ENCODE peak calls at places on chromosomes 3 and 15, in eight cellular contexts. One of them, this sample, is unnamed.

GRCh38 chr3:152474585-152474984 is 205.9 kb downstream of the MBNL1 start:
- DNase-seq in stimulated activated CD4-positive, alpha-beta T cell treated with anti-CD3 and anti-CD28 coated beads, Interleukin-4, amount 100 ng/mL, for 4 hours: no peak
- DNase-seq in stimulated activated CD8-positive, alpha-beta memory T cell treated with anti-CD3 and anti-CD28 coated beads, Interleukin-7, amount 100 ng/mL, for 1 hour: no peak
- DNase-seq in dermis microvascular lymphatic vessel endothelial cell: no peak
- DNase-seq in NAMALWA: peak; percentile 78
- DNase-seq in ELR: peak; percentile 68
- DNase-seq in cardiac septum: no peak
- DNase-seq in T-helper 1 cell: no peak
- DNase-seq in this sample: peak; percentile 46

GRCh38 chr3:77052733-77053680 is 13.1 kb downstream of the ROBO2 start:
- DNase-seq in stimulated activated CD4-positive, alpha-beta T cell treated with anti-CD3 and anti-CD28 coated beads, Interleukin-4, amount 100 ng/mL, for 4 hours: no peak
- DNase-seq in stimulated activated CD8-positive, alpha-beta memory T cell treated with anti-CD3 and anti-CD28 coated beads, Interleukin-7, amount 100 ng/mL, for 1 hour: no peak
- DNase-seq in dermis microvascular lymphatic vessel endothelial cell: no peak
- DNase-seq in NAMALWA: no peak
- DNase-seq in ELR: no peak
- DNase-seq in cardiac septum: no peak
- DNase-seq in T-helper 1 cell: no peak
- DNase-seq in this sample: no peak

GRCh38 chr3:149501524-149501923 is 27.0 kb downstream of the TM4SF4 start:
- DNase-seq in stimulated activated CD4-positive, alpha-beta T cell treated with anti-CD3 and anti-CD28 coated beads, Interleukin-4, amount 100 ng/mL, for 4 hours: no peak
- DNase-seq in stimulated activated CD8-positive, alpha-beta memory T cell treated with anti-CD3 and anti-CD28 coated beads, Interleukin-7, amount 100 ng/mL, for 1 hour: no peak
- DNase-seq in dermis microvascular lymphatic vessel endothelial cell: no peak
- DNase-seq in NAMALWA: no peak
- DNase-seq in ELR: peak; percentile 63
- DNase-seq in cardiac septum: no peak
- DNase-seq in T-helper 1 cell: no peak
- DNase-seq in this sample: peak; percentile 93

GRCh38 chr15:72318408-72318942 is 1.5 kb downstream of the CELF6 start:
- DNase-seq in stimulated activated CD4-positive, alpha-beta T cell treated with anti-CD3 and anti-CD28 coated beads, Interleukin-4, amount 100 ng/mL, for 4 hours: no peak
- DNase-seq in stimulated activated CD8-positive, alpha-beta memory T cell treated with anti-CD3 and anti-CD28 coated beads, Interleukin-7, amount 100 ng/mL, for 1 hour: no peak
- DNase-seq in dermis microvascular lymphatic vessel endothelial cell: no peak
- DNase-seq in NAMALWA: no peak
- DNase-seq in ELR: peak; percentile 14
- DNase-seq in cardiac septum: no peak
- DNase-seq in T-helper 1 cell: no peak
- DNase-seq in this sample: no peak

GRCh38 chr3:98240133-98240532 is 23.9 kb upstream of the OR5H6 start:
- DNase-seq in stimulated activated CD4-positive, alpha-beta T cell treated with anti-CD3 and anti-CD28 coated beads, Interleukin-4, amount 100 ng/mL, for 4 hours: no peak
- DNase-seq in stimulated activated CD8-positive, alpha-beta memory T cell treated with anti-CD3 and anti-CD28 coated beads, Interleukin-7, amount 100 ng/mL, for 1 hour: no peak
- DNase-seq in dermis microvascular lymphatic vessel endothelial cell: no peak
- DNase-seq in NAMALWA: no peak
- DNase-seq in ELR: peak; percentile 0
- DNase-seq in cardiac septum: no peak
- DNase-seq in T-helper 1 cell: no peak
- DNase-seq in this sample: no peak

GRCh38 chr3:181326637-181327223 is 337.2 kb upstream of the DNAJC19 start:
- DNase-seq in stimulated activated CD4-positive, alpha-beta T cell treated with anti-CD3 and anti-CD28 coated beads, Interleukin-4, amount 100 ng/mL, for 4 hours: no peak
- DNase-seq in stimulated activated CD8-positive, alpha-beta memory T cell treated with anti-CD3 and anti-CD28 coated beads, Interleukin-7, amount 100 ng/mL, for 1 hour: no peak
- DNase-seq in dermis microvascular lymphatic vessel endothelial cell: peak; percentile 25
- DNase-seq in NAMALWA: peak; percentile 59
- DNase-seq in ELR: peak; percentile 8
- DNase-seq in cardiac septum: no peak
- DNase-seq in T-helper 1 cell: no peak
- DNase-seq in this sample: peak; percentile 3

GRCh38 chr15:67067161-67067853 is 1.9 kb downstream of the SMAD3 start:
- DNase-seq in stimulated activated CD4-positive, alpha-beta T cell treated with anti-CD3 and anti-CD28 coated beads, Interleukin-4, amount 100 ng/mL, for 4 hours: no peak
- DNase-seq in stimulated activated CD8-positive, alpha-beta memory T cell treated with anti-CD3 and anti-CD28 coated beads, Interleukin-7, amount 100 ng/mL, for 1 hour: no peak
- DNase-seq in dermis microvascular lymphatic vessel endothelial cell: no peak
- DNase-seq in NAMALWA: no peak
- DNase-seq in ELR: peak; percentile 61
- DNase-seq in cardiac septum: no peak
- DNase-seq in T-helper 1 cell: no peak
- DNase-seq in this sample: no peak

GRCh38 chr15:58224068-58224467 is 85.9 kb downstream of the AQP9 start:
- DNase-seq in stimulated activated CD4-positive, alpha-beta T cell treated with anti-CD3 and anti-CD28 coated beads, Interleukin-4, amount 100 ng/mL, for 4 hours: no peak
- DNase-seq in stimulated activated CD8-positive, alpha-beta memory T cell treated with anti-CD3 and anti-CD28 coated beads, Interleukin-7, amount 100 ng/mL, for 1 hour: no peak
- DNase-seq in dermis microvascular lymphatic vessel endothelial cell: peak; percentile 65
- DNase-seq in NAMALWA: no peak
- DNase-seq in ELR: no peak
- DNase-seq in cardiac septum: no peak
- DNase-seq in T-helper 1 cell: no peak
- DNase-seq in this sample: no peak

GRCh38 chr3:146818301-146818700 is 213.2 kb upstream of the PLSCR5 start:
- DNase-seq in stimulated activated CD4-positive, alpha-beta T cell treated with anti-CD3 and anti-CD28 coated beads, Interleukin-4, amount 100 ng/mL, for 4 hours: no peak
- DNase-seq in stimulated activated CD8-positive, alpha-beta memory T cell treated with anti-CD3 and anti-CD28 coated beads, Interleukin-7, amount 100 ng/mL, for 1 hour: no peak
- DNase-seq in dermis microvascular lymphatic vessel endothelial cell: no peak
- DNase-seq in NAMALWA: no peak
- DNase-seq in ELR: peak; percentile 14
- DNase-seq in cardiac septum: no peak
- DNase-seq in T-helper 1 cell: no peak
- DNase-seq in this sample: no peak

GRCh38 chr15:32723171-32723948 is 5.6 kb downstream of the GREM1 start:
- DNase-seq in stimulated activated CD4-positive, alpha-beta T cell treated with anti-CD3 and anti-CD28 coated beads, Interleukin-4, amount 100 ng/mL, for 4 hours: no peak
- DNase-seq in stimulated activated CD8-positive, alpha-beta memory T cell treated with anti-CD3 and anti-CD28 coated beads, Interleukin-7, amount 100 ng/mL, for 1 hour: no peak
- DNase-seq in dermis microvascular lymphatic vessel endothelial cell: no peak
- DNase-seq in NAMALWA: no peak
- DNase-seq in ELR: no peak
- DNase-seq in cardiac septum: no peak
- DNase-seq in T-helper 1 cell: no peak
- DNase-seq in this sample: no peak

GRCh38 chr15:82845686-82846085 is 36.3 kb downstream of the WHAMM start:
- DNase-seq in stimulated activated CD4-positive, alpha-beta T cell treated with anti-CD3 and anti-CD28 coated beads, Interleukin-4, amount 100 ng/mL, for 4 hours: no peak
- DNase-seq in stimulated activated CD8-positive, alpha-beta memory T cell treated with anti-CD3 and anti-CD28 coated beads, Interleukin-7, amount 100 ng/mL, for 1 hour: no peak
- DNase-seq in dermis microvascular lymphatic vessel endothelial cell: no peak
- DNase-seq in NAMALWA: no peak
- DNase-seq in ELR: no peak
- DNase-seq in cardiac septum: no peak
- DNase-seq in T-helper 1 cell: no peak
- DNase-seq in this sample: no peak

GRCh38 chr15:65077981-65078352 is 1.4 kb downstream of the KBTBD13 start:
- DNase-seq in stimulated activated CD4-positive, alpha-beta T cell treated with anti-CD3 and anti-CD28 coated beads, Interleukin-4, amount 100 ng/mL, for 4 hours: peak; percentile 58
- DNase-seq in stimulated activated CD8-positive, alpha-beta memory T cell treated with anti-CD3 and anti-CD28 coated beads, Interleukin-7, amount 100 ng/mL, for 1 hour: peak; percentile 14
- DNase-seq in dermis microvascular lymphatic vessel endothelial cell: peak; percentile 23
- DNase-seq in NAMALWA: no peak
- DNase-seq in ELR: peak; percentile 53
- DNase-seq in cardiac septum: no peak
- DNase-seq in T-helper 1 cell: peak; percentile 35
- DNase-seq in this sample: no peak

GRCh38 chr3:34793066-34793465 is 846.3 kb upstream of the ARPP21 start:
- DNase-seq in stimulated activated CD4-positive, alpha-beta T cell treated with anti-CD3 and anti-CD28 coated beads, Interleukin-4, amount 100 ng/mL, for 4 hours: no peak
- DNase-seq in stimulated activated CD8-positive, alpha-beta memory T cell treated with anti-CD3 and anti-CD28 coated beads, Interleukin-7, amount 100 ng/mL, for 1 hour: no peak
- DNase-seq in dermis microvascular lymphatic vessel endothelial cell: no peak
- DNase-seq in NAMALWA: no peak
- DNase-seq in ELR: no peak
- DNase-seq in cardiac septum: no peak
- DNase-seq in T-helper 1 cell: no peak
- DNase-seq in this sample: peak; percentile 28

GRCh38 chr3:65545429-65545828 is 493.3 kb downstream of the MAGI1 start:
- DNase-seq in stimulated activated CD4-positive, alpha-beta T cell treated with anti-CD3 and anti-CD28 coated beads, Interleukin-4, amount 100 ng/mL, for 4 hours: no peak
- DNase-seq in stimulated activated CD8-positive, alpha-beta memory T cell treated with anti-CD3 and anti-CD28 coated beads, Interleukin-7, amount 100 ng/mL, for 1 hour: no peak
- DNase-seq in dermis microvascular lymphatic vessel endothelial cell: no peak
- DNase-seq in NAMALWA: no peak
- DNase-seq in ELR: peak; percentile 57
- DNase-seq in cardiac septum: no peak
- DNase-seq in T-helper 1 cell: no peak
- DNase-seq in this sample: no peak

GRCh38 chr15:77853008-77853328 is 220.3 kb upstream of the LINGO1 start:
- DNase-seq in stimulated activated CD4-positive, alpha-beta T cell treated with anti-CD3 and anti-CD28 coated beads, Interleukin-4, amount 100 ng/mL, for 4 hours: no peak
- DNase-seq in stimulated activated CD8-positive, alpha-beta memory T cell treated with anti-CD3 and anti-CD28 coated beads, Interleukin-7, amount 100 ng/mL, for 1 hour: no peak
- DNase-seq in dermis microvascular lymphatic vessel endothelial cell: no peak
- DNase-seq in NAMALWA: no peak
- DNase-seq in ELR: no peak
- DNase-seq in cardiac septum: no peak
- DNase-seq in T-helper 1 cell: no peak
- DNase-seq in this sample: no peak

GRCh38 chr3:10467904-10468610 is 37.3 kb downstream of the ATP2B2 start:
- DNase-seq in stimulated activated CD4-positive, alpha-beta T cell treated with anti-CD3 and anti-CD28 coated beads, Interleukin-4, amount 100 ng/mL, for 4 hours: no peak
- DNase-seq in stimulated activated CD8-positive, alpha-beta memory T cell treated with anti-CD3 and anti-CD28 coated beads, Interleukin-7, amount 100 ng/mL, for 1 hour: no peak
- DNase-seq in dermis microvascular lymphatic vessel endothelial cell: no peak
- DNase-seq in NAMALWA: no peak
- DNase-seq in ELR: no peak
- DNase-seq in cardiac septum: no peak
- DNase-seq in T-helper 1 cell: no peak
- DNase-seq in this sample: no peak

GRCh38 chr3:197352382-197352781 is 54.0 kb upstream of the DLG1 start:
- DNase-seq in stimulated activated CD4-positive, alpha-beta T cell treated with anti-CD3 and anti-CD28 coated beads, Interleukin-4, amount 100 ng/mL, for 4 hours: no peak
- DNase-seq in stimulated activated CD8-positive, alpha-beta memory T cell treated with anti-CD3 and anti-CD28 coated beads, Interleukin-7, amount 100 ng/mL, for 1 hour: no peak
- DNase-seq in dermis microvascular lymphatic vessel endothelial cell: no peak
- DNase-seq in NAMALWA: no peak
- DNase-seq in ELR: peak; percentile 21
- DNase-seq in cardiac septum: peak; percentile 83
- DNase-seq in T-helper 1 cell: no peak
- DNase-seq in this sample: no peak

GRCh38 chr3:140035856-140036255 is 100.9 kb downstream of the CLSTN2 start:
- DNase-seq in stimulated activated CD4-positive, alpha-beta T cell treated with anti-CD3 and anti-CD28 coated beads, Interleukin-4, amount 100 ng/mL, for 4 hours: no peak
- DNase-seq in stimulated activated CD8-positive, alpha-beta memory T cell treated with anti-CD3 and anti-CD28 coated beads, Interleukin-7, amount 100 ng/mL, for 1 hour: no peak
- DNase-seq in dermis microvascular lymphatic vessel endothelial cell: no peak
- DNase-seq in NAMALWA: no peak
- DNase-seq in ELR: no peak
- DNase-seq in cardiac septum: no peak
- DNase-seq in T-helper 1 cell: no peak
- DNase-seq in this sample: no peak

GRCh38 chr3:143122608-143123352 is 3.2 kb downstream of the CHST2 start:
- DNase-seq in stimulated activated CD4-positive, alpha-beta T cell treated with anti-CD3 and anti-CD28 coated beads, Interleukin-4, amount 100 ng/mL, for 4 hours: no peak
- DNase-seq in stimulated activated CD8-positive, alpha-beta memory T cell treated with anti-CD3 and anti-CD28 coated beads, Interleukin-7, amount 100 ng/mL, for 1 hour: no peak
- DNase-seq in dermis microvascular lymphatic vessel endothelial cell: no peak
- DNase-seq in NAMALWA: peak; percentile 59
- DNase-seq in ELR: no peak
- DNase-seq in cardiac septum: no peak
- DNase-seq in T-helper 1 cell: no peak
- DNase-seq in this sample: no peak

GRCh38 chr3:13051066-13051465 is 22.2 kb downstream of the IQSEC1 start:
- DNase-seq in stimulated activated CD4-positive, alpha-beta T cell treated with anti-CD3 and anti-CD28 coated beads, Interleukin-4, amount 100 ng/mL, for 4 hours: no peak
- DNase-seq in stimulated activated CD8-positive, alpha-beta memory T cell treated with anti-CD3 and anti-CD28 coated beads, Interleukin-7, amount 100 ng/mL, for 1 hour: no peak
- DNase-seq in dermis microvascular lymphatic vessel endothelial cell: no peak
- DNase-seq in NAMALWA: no peak
- DNase-seq in ELR: no peak
- DNase-seq in cardiac septum: no peak
- DNase-seq in T-helper 1 cell: no peak
- DNase-seq in this sample: no peak

GRCh38 chr3:105315157-105315556 is 51.6 kb upstream of the ALCAM start:
- DNase-seq in stimulated activated CD4-positive, alpha-beta T cell treated with anti-CD3 and anti-CD28 coated beads, Interleukin-4, amount 100 ng/mL, for 4 hours: no peak
- DNase-seq in stimulated activated CD8-positive, alpha-beta memory T cell treated with anti-CD3 and anti-CD28 coated beads, Interleukin-7, amount 100 ng/mL, for 1 hour: no peak
- DNase-seq in dermis microvascular lymphatic vessel endothelial cell: no peak
- DNase-seq in NAMALWA: no peak
- DNase-seq in ELR: no peak
- DNase-seq in cardiac septum: no peak
- DNase-seq in T-helper 1 cell: no peak
- DNase-seq in this sample: no peak

GRCh38 chr3:23654571-23654970 is 151.2 kb upstream of the UBE2E1 start:
- DNase-seq in stimulated activated CD4-positive, alpha-beta T cell treated with anti-CD3 and anti-CD28 coated beads, Interleukin-4, amount 100 ng/mL, for 4 hours: no peak
- DNase-seq in stimulated activated CD8-positive, alpha-beta memory T cell treated with anti-CD3 and anti-CD28 coated beads, Interleukin-7, amount 100 ng/mL, for 1 hour: no peak
- DNase-seq in dermis microvascular lymphatic vessel endothelial cell: no peak
- DNase-seq in NAMALWA: peak; percentile 60
- DNase-seq in ELR: no peak
- DNase-seq in cardiac septum: no peak
- DNase-seq in T-helper 1 cell: no peak
- DNase-seq in this sample: no peak

GRCh38 chr3:36876181-36876936 is 68.5 kb downstream of the TRANK1 start:
- DNase-seq in stimulated activated CD4-positive, alpha-beta T cell treated with anti-CD3 and anti-CD28 coated beads, Interleukin-4, amount 100 ng/mL, for 4 hours: no peak
- DNase-seq in stimulated activated CD8-positive, alpha-beta memory T cell treated with anti-CD3 and anti-CD28 coated beads, Interleukin-7, amount 100 ng/mL, for 1 hour: no peak
- DNase-seq in dermis microvascular lymphatic vessel endothelial cell: no peak
- DNase-seq in NAMALWA: peak; percentile 78
- DNase-seq in ELR: no peak
- DNase-seq in cardiac septum: no peak
- DNase-seq in T-helper 1 cell: no peak
- DNase-seq in this sample: no peak

GRCh38 chr3:141686477-141687280 is 51.4 kb upstream of the RNF7 start:
- DNase-seq in stimulated activated CD4-positive, alpha-beta T cell treated with anti-CD3 and anti-CD28 coated beads, Interleukin-4, amount 100 ng/mL, for 4 hours: no peak
- DNase-seq in stimulated activated CD8-positive, alpha-beta memory T cell treated with anti-CD3 and anti-CD28 coated beads, Interleukin-7, amount 100 ng/mL, for 1 hour: no peak
- DNase-seq in dermis microvascular lymphatic vessel endothelial cell: peak; percentile 82
- DNase-seq in NAMALWA: no peak
- DNase-seq in ELR: peak; percentile 81
- DNase-seq in cardiac septum: peak; percentile 81
- DNase-seq in T-helper 1 cell: no peak
- DNase-seq in this sample: peak; percentile 69

GRCh38 chr15:50321680-50322079 is 33.3 kb downstream of the GABPB1 start:
- DNase-seq in stimulated activated CD4-positive, alpha-beta T cell treated with anti-CD3 and anti-CD28 coated beads, Interleukin-4, amount 100 ng/mL, for 4 hours: no peak
- DNase-seq in stimulated activated CD8-positive, alpha-beta memory T cell treated with anti-CD3 and anti-CD28 coated beads, Interleukin-7, amount 100 ng/mL, for 1 hour: no peak
- DNase-seq in dermis microvascular lymphatic vessel endothelial cell: no peak
- DNase-seq in NAMALWA: no peak
- DNase-seq in ELR: no peak
- DNase-seq in cardiac septum: no peak
- DNase-seq in T-helper 1 cell: no peak
- DNase-seq in this sample: no peak

GRCh38 chr3:194058189-194058571 is 77.8 kb upstream of the HES1 start:
- DNase-seq in stimulated activated CD4-positive, alpha-beta T cell treated with anti-CD3 and anti-CD28 coated beads, Interleukin-4, amount 100 ng/mL, for 4 hours: peak; percentile 25
- DNase-seq in stimulated activated CD8-positive, alpha-beta memory T cell treated with anti-CD3 and anti-CD28 coated beads, Interleukin-7, amount 100 ng/mL, for 1 hour: no peak
- DNase-seq in dermis microvascular lymphatic vessel endothelial cell: no peak
- DNase-seq in NAMALWA: peak; percentile 55
- DNase-seq in ELR: peak; percentile 36
- DNase-seq in cardiac septum: no peak
- DNase-seq in T-helper 1 cell: no peak
- DNase-seq in this sample: peak; percentile 9

GRCh38 chr3:89955141-89955540 is 847.7 kb downstream of the EPHA3 start:
- DNase-seq in stimulated activated CD4-positive, alpha-beta T cell treated with anti-CD3 and anti-CD28 coated beads, Interleukin-4, amount 100 ng/mL, for 4 hours: no peak
- DNase-seq in stimulated activated CD8-positive, alpha-beta memory T cell treated with anti-CD3 and anti-CD28 coated beads, Interleukin-7, amount 100 ng/mL, for 1 hour: no peak
- DNase-seq in dermis microvascular lymphatic vessel endothelial cell: no peak
- DNase-seq in NAMALWA: no peak
- DNase-seq in ELR: no peak
- DNase-seq in cardiac septum: no peak
- DNase-seq in T-helper 1 cell: no peak
- DNase-seq in this sample: no peak

GRCh38 chr3:159059395-159059794 is 257.5 kb downstream of the MFSD1 start:
- DNase-seq in stimulated activated CD4-positive, alpha-beta T cell treated with anti-CD3 and anti-CD28 coated beads, Interleukin-4, amount 100 ng/mL, for 4 hours: no peak
- DNase-seq in stimulated activated CD8-positive, alpha-beta memory T cell treated with anti-CD3 and anti-CD28 coated beads, Interleukin-7, amount 100 ng/mL, for 1 hour: no peak
- DNase-seq in dermis microvascular lymphatic vessel endothelial cell: no peak
- DNase-seq in NAMALWA: no peak
- DNase-seq in ELR: peak; percentile 9
- DNase-seq in cardiac septum: no peak
- DNase-seq in T-helper 1 cell: no peak
- DNase-seq in this sample: no peak

GRCh38 chr3:128992926-128993460 is 883 bp downstream of the CFAP92 start:
- DNase-seq in stimulated activated CD4-positive, alpha-beta T cell treated with anti-CD3 and anti-CD28 coated beads, Interleukin-4, amount 100 ng/mL, for 4 hours: no peak
- DNase-seq in stimulated activated CD8-positive, alpha-beta memory T cell treated with anti-CD3 and anti-CD28 coated beads, Interleukin-7, amount 100 ng/mL, for 1 hour: no peak
- DNase-seq in dermis microvascular lymphatic vessel endothelial cell: no peak
- DNase-seq in NAMALWA: no peak
- DNase-seq in ELR: no peak
- DNase-seq in cardiac septum: no peak
- DNase-seq in T-helper 1 cell: no peak
- DNase-seq in this sample: no peak

GRCh38 chr3:115062412-115062956 is 84.6 kb downstream of the ZBTB20 start:
- DNase-seq in stimulated activated CD4-positive, alpha-beta T cell treated with anti-CD3 and anti-CD28 coated beads, Interleukin-4, amount 100 ng/mL, for 4 hours: no peak
- DNase-seq in stimulated activated CD8-positive, alpha-beta memory T cell treated with anti-CD3 and anti-CD28 coated beads, Interleukin-7, amount 100 ng/mL, for 1 hour: no peak
- DNase-seq in dermis microvascular lymphatic vessel endothelial cell: no peak
- DNase-seq in NAMALWA: no peak
- DNase-seq in ELR: peak; percentile 82
- DNase-seq in cardiac septum: no peak
- DNase-seq in T-helper 1 cell: no peak
- DNase-seq in this sample: no peak

GRCh38 chr3:19149388-19149787 is 1.1 kb downstream of the KCNH8 start:
- DNase-seq in stimulated activated CD4-positive, alpha-beta T cell treated with anti-CD3 and anti-CD28 coated beads, Interleukin-4, amount 100 ng/mL, for 4 hours: no peak
- DNase-seq in stimulated activated CD8-positive, alpha-beta memory T cell treated with anti-CD3 and anti-CD28 coated beads, Interleukin-7, amount 100 ng/mL, for 1 hour: no peak
- DNase-seq in dermis microvascular lymphatic vessel endothelial cell: no peak
- DNase-seq in NAMALWA: peak; percentile 40
- DNase-seq in ELR: peak; percentile 1
- DNase-seq in cardiac septum: no peak
- DNase-seq in T-helper 1 cell: no peak
- DNase-seq in this sample: no peak

GRCh38 chr3:112128843-112129727 is 4.0 kb downstream of the GCSAM start:
- DNase-seq in stimulated activated CD4-positive, alpha-beta T cell treated with anti-CD3 and anti-CD28 coated beads, Interleukin-4, amount 100 ng/mL, for 4 hours: peak; percentile 15
- DNase-seq in stimulated activated CD8-positive, alpha-beta memory T cell treated with anti-CD3 and anti-CD28 coated beads, Interleukin-7, amount 100 ng/mL, for 1 hour: no peak
- DNase-seq in dermis microvascular lymphatic vessel endothelial cell: no peak
- DNase-seq in NAMALWA: peak; percentile 97
- DNase-seq in ELR: peak; percentile 35
- DNase-seq in cardiac septum: no peak
- DNase-seq in T-helper 1 cell: peak; percentile 43
- DNase-seq in this sample: no peak

GRCh38 chr15:29065571-29065970 is 179.8 kb downstream of the APBA2 start:
- DNase-seq in stimulated activated CD4-positive, alpha-beta T cell treated with anti-CD3 and anti-CD28 coated beads, Interleukin-4, amount 100 ng/mL, for 4 hours: no peak
- DNase-seq in stimulated activated CD8-positive, alpha-beta memory T cell treated with anti-CD3 and anti-CD28 coated beads, Interleukin-7, amount 100 ng/mL, for 1 hour: no peak
- DNase-seq in dermis microvascular lymphatic vessel endothelial cell: no peak
- DNase-seq in NAMALWA: no peak
- DNase-seq in ELR: no peak
- DNase-seq in cardiac septum: no peak
- DNase-seq in T-helper 1 cell: no peak
- DNase-seq in this sample: no peak

GRCh38 chr15:57384816-57385215 is 8.5 kb downstream of the CGNL1 start:
- DNase-seq in stimulated activated CD4-positive, alpha-beta T cell treated with anti-CD3 and anti-CD28 coated beads, Interleukin-4, amount 100 ng/mL, for 4 hours: no peak
- DNase-seq in stimulated activated CD8-positive, alpha-beta memory T cell treated with anti-CD3 and anti-CD28 coated beads, Interleukin-7, amount 100 ng/mL, for 1 hour: no peak
- DNase-seq in dermis microvascular lymphatic vessel endothelial cell: no peak
- DNase-seq in NAMALWA: no peak
- DNase-seq in ELR: no peak
- DNase-seq in cardiac septum: no peak
- DNase-seq in T-helper 1 cell: no peak
- DNase-seq in this sample: no peak